ENCODE peak calls at places on chromosomes 13 and 19, in nine cellular contexts. One of them, this sample, is unnamed. For H3K9me3, the result is how much of the 10 kb centered on the place peaks cover.

GRCh38 chr13:60090579-60090978 is 73.1 kb downstream of the DIAPH3 start:
- DNase-seq in adrenal gland: no peak
- DNase-seq in right atrium auricular region: no peak
- DNase-seq in PC-3: no peak
- DNase-seq in endodermal cell: no peak
- DNase-seq in lung: no peak
- DNase-seq in CD4-positive, alpha-beta T cell: no peak
- DNase-seq in cardiac muscle cell: peak
- DNase-seq in H1: no peak
- DNase-seq in this sample: no peak

GRCh38 chr19:15418112-15418587 is 638 bp downstream of the AKAP8L start:
- DNase-seq in right atrium auricular region: no peak
- DNase-seq in lung: no peak
- DNase-seq in cardiac muscle cell: peak
- DNase-seq in CD4-positive, alpha-beta T cell: no peak
- DNase-seq in PC-3: peak
- DNase-seq in H1: no peak
- DNase-seq in adrenal gland: peak
- DNase-seq in endodermal cell: no peak
- DNase-seq in this sample: peak

GRCh38 chr13:109968876-109969577 is 182.6 kb upstream of the IRS2 start:
- DNase-seq in lung: no peak
- DNase-seq in cardiac muscle cell: peak
- DNase-seq in H1: no peak
- DNase-seq in right atrium auricular region: peak
- DNase-seq in PC-3: no peak
- DNase-seq in endodermal cell: peak
- DNase-seq in CD4-positive, alpha-beta T cell: no peak
- DNase-seq in adrenal gland: no peak
- DNase-seq in this sample: no peak

GRCh38 chr13:94112227-94112626 is 367.3 kb downstream of the DCT start:
- DNase-seq in CD4-positive, alpha-beta T cell: no peak
- DNase-seq in cardiac muscle cell: peak
- DNase-seq in adrenal gland: no peak
- DNase-seq in lung: no peak
- DNase-seq in H1: no peak
- DNase-seq in right atrium auricular region: no peak
- DNase-seq in PC-3: peak
- DNase-seq in endodermal cell: no peak
- DNase-seq in this sample: peak

GRCh38 chr13:29543230-29544215 is 52.0 kb downstream of the SLC7A1 start:
- DNase-seq in H1: no peak
- DNase-seq in CD4-positive, alpha-beta T cell: no peak
- DNase-seq in cardiac muscle cell: peak
- DNase-seq in endodermal cell: peak
- DNase-seq in right atrium auricular region: no peak
- DNase-seq in lung: no peak
- DNase-seq in adrenal gland: no peak
- DNase-seq in PC-3: peak
- DNase-seq in this sample: peak

GRCh38 chr19:38877781-38878574 is at the start of gene RINL:
- DNase-seq in CD4-positive, alpha-beta T cell: peak
- DNase-seq in lung: no peak
- DNase-seq in cardiac muscle cell: no peak
- DNase-seq in adrenal gland: no peak
- DNase-seq in H1: no peak
- DNase-seq in PC-3: no peak
- DNase-seq in endodermal cell: peak
- DNase-seq in right atrium auricular region: no peak
- DNase-seq in this sample: no peak

GRCh38 chr13:42258747-42259146 is 13.2 kb upstream of the AKAP11 start:
- DNase-seq in H1: peak
- DNase-seq in endodermal cell: peak
- DNase-seq in lung: no peak
- DNase-seq in cardiac muscle cell: no peak
- DNase-seq in right atrium auricular region: no peak
- DNase-seq in PC-3: no peak
- DNase-seq in CD4-positive, alpha-beta T cell: no peak
- DNase-seq in adrenal gland: no peak
- DNase-seq in this sample: peak

GRCh38 chr13:77113496-77113895 is 86.5 kb upstream of the FBXL3 start:
- DNase-seq in cardiac muscle cell: no peak
- DNase-seq in H1: no peak
- DNase-seq in PC-3: no peak
- DNase-seq in endodermal cell: no peak
- DNase-seq in right atrium auricular region: no peak
- DNase-seq in adrenal gland: no peak
- DNase-seq in CD4-positive, alpha-beta T cell: no peak
- DNase-seq in lung: no peak
- DNase-seq in this sample: no peak

GRCh38 chr13:98838776-98839175 is 86.3 kb upstream of the SLC15A1 start:
- DNase-seq in adrenal gland: no peak
- DNase-seq in endodermal cell: no peak
- DNase-seq in H1: no peak
- DNase-seq in cardiac muscle cell: no peak
- DNase-seq in lung: no peak
- DNase-seq in PC-3: no peak
- DNase-seq in right atrium auricular region: no peak
- DNase-seq in CD4-positive, alpha-beta T cell: no peak
- DNase-seq in this sample: no peak

GRCh38 chr13:66617786-66618185 is 612.4 kb downstream of the PCDH9 start:
- DNase-seq in right atrium auricular region: no peak
- DNase-seq in PC-3: no peak
- DNase-seq in H1: no peak
- DNase-seq in lung: no peak
- DNase-seq in cardiac muscle cell: no peak
- DNase-seq in adrenal gland: no peak
- DNase-seq in endodermal cell: no peak
- DNase-seq in CD4-positive, alpha-beta T cell: no peak
- DNase-seq in this sample: no peak

GRCh38 chr13:40130871-40131636 is 475.6 kb downstream of the COG6 start:
- DNase-seq in PC-3: peak
- DNase-seq in adrenal gland: peak
- DNase-seq in cardiac muscle cell: peak
- DNase-seq in lung: no peak
- DNase-seq in CD4-positive, alpha-beta T cell: no peak
- DNase-seq in right atrium auricular region: no peak
- DNase-seq in endodermal cell: no peak
- DNase-seq in H1: no peak
- DNase-seq in this sample: peak

DNA sequence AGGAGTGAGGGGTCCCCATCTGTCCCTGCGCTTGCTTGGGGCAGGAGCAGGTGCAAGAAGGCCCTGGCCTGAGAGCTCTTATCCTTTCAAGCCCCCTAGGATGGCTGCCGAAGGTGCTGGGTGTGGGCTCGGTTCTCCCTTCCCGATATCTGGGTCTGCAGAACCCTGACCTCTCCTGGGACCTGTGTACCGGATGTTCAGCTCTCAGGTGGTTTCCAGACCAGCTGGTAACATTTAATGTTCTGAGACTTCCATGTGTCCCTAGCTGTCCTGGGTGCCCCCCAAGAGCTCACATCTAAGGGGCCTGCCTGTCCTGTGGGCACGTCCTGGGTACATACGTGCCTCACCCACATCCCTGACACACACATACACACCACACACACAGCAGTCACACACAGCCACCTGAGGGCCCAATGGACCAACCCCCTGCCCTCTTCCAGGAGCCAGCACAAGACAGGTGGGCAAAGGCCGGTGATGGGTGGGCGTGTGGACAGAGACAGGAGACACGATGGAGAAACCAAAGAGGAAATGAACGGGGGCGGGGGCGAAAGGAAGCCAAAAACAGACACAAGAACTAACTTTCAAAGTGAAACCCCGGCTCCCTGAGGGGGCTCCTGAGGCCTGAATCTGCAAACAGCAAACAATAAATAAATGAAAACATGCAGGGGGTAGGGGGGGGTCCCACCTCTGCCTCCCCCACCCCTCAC is 124.3 kb downstream of the PTPRS start:
- DNase-seq in lung: no peak
- DNase-seq in right atrium auricular region: no peak
- DNase-seq in CD4-positive, alpha-beta T cell: no peak
- DNase-seq in PC-3: no peak
- DNase-seq in endodermal cell: no peak
- DNase-seq in adrenal gland: no peak
- DNase-seq in cardiac muscle cell: no peak
- DNase-seq in H1: no peak
- DNase-seq in this sample: no peak
- H3K9me3 ChIP-seq in lung: under half
- H3K9me3 ChIP-seq in right atrium auricular region: under half
- H3K9me3 ChIP-seq in CD4-positive, alpha-beta T cell: under half
- H3K9me3 ChIP-seq in PC-3: under half
- H3K9me3 ChIP-seq in endodermal cell: under half
- H3K9me3 ChIP-seq in adrenal gland: under half
- H3K9me3 ChIP-seq in cardiac muscle cell: under half
- H3K9me3 ChIP-seq in H1: under half
- H3K9me3 ChIP-seq in this sample: under half

DNA sequence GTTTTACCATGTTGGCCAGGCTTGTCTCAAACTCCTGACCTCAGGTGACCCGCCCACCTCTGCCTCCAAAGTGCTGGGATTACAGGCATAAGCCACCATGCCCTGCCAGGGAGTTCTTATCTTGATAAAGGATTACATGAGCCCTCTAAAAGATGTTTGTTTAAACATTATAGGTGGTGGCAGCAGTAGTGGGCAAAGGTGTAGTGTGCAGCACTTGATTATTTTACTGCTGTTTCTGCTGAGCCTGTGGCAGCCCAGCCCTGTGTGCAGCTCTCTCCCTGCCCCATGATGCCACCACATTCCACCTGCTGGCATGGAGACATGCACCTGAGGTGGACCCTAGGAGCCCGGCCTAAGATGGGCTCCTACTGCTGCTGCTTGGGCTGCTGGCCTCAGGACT is 54.0 kb downstream of the ZNF429 start:
- DNase-seq in right atrium auricular region: no peak
- DNase-seq in PC-3: no peak
- DNase-seq in adrenal gland: no peak
- DNase-seq in cardiac muscle cell: no peak
- DNase-seq in endodermal cell: no peak
- DNase-seq in H1: no peak
- DNase-seq in CD4-positive, alpha-beta T cell: no peak
- DNase-seq in lung: no peak
- DNase-seq in this sample: no peak
- H3K9me3 ChIP-seq in right atrium auricular region: under half
- H3K9me3 ChIP-seq in PC-3: under half
- H3K9me3 ChIP-seq in adrenal gland: under half
- H3K9me3 ChIP-seq in cardiac muscle cell: under half
- H3K9me3 ChIP-seq in endodermal cell: under half
- H3K9me3 ChIP-seq in H1: under half
- H3K9me3 ChIP-seq in CD4-positive, alpha-beta T cell: under half
- H3K9me3 ChIP-seq in lung: under half
- H3K9me3 ChIP-seq in this sample: under half

GRCh38 chr13:43484432-43485225 is 302.1 kb downstream of the ENOX1 start:
- DNase-seq in adrenal gland: peak
- DNase-seq in H1: no peak
- DNase-seq in PC-3: no peak
- DNase-seq in endodermal cell: no peak
- DNase-seq in CD4-positive, alpha-beta T cell: no peak
- DNase-seq in right atrium auricular region: no peak
- DNase-seq in cardiac muscle cell: no peak
- DNase-seq in lung: no peak
- DNase-seq in this sample: no peak
- H3K9me3 ChIP-seq in adrenal gland: under half
- H3K9me3 ChIP-seq in H1: under half
- H3K9me3 ChIP-seq in PC-3: under half
- H3K9me3 ChIP-seq in endodermal cell: under half
- H3K9me3 ChIP-seq in CD4-positive, alpha-beta T cell: under half
- H3K9me3 ChIP-seq in right atrium auricular region: under half
- H3K9me3 ChIP-seq in cardiac muscle cell: under half
- H3K9me3 ChIP-seq in lung: under half
- H3K9me3 ChIP-seq in this sample: under half

GRCh38 chr13:19159761-19160420 is 21.7 kb downstream of the TUBA3C start:
- DNase-seq in right atrium auricular region: no peak
- DNase-seq in adrenal gland: no peak
- DNase-seq in H1: no peak
- DNase-seq in CD4-positive, alpha-beta T cell: no peak
- DNase-seq in lung: no peak
- DNase-seq in PC-3: no peak
- DNase-seq in endodermal cell: no peak
- DNase-seq in cardiac muscle cell: no peak
- DNase-seq in this sample: no peak

GRCh38 chr13:19158006-19158405 is 23.6 kb downstream of the TUBA3C start:
- DNase-seq in PC-3: no peak
- DNase-seq in cardiac muscle cell: no peak
- DNase-seq in adrenal gland: no peak
- DNase-seq in H1: no peak
- DNase-seq in lung: no peak
- DNase-seq in endodermal cell: no peak
- DNase-seq in CD4-positive, alpha-beta T cell: no peak
- DNase-seq in right atrium auricular region: no peak
- DNase-seq in this sample: no peak

GRCh38 chr13:19157461-19157860 is 24.2 kb downstream of the TUBA3C start:
- DNase-seq in CD4-positive, alpha-beta T cell: no peak
- DNase-seq in cardiac muscle cell: no peak
- DNase-seq in lung: no peak
- DNase-seq in H1: no peak
- DNase-seq in endodermal cell: no peak
- DNase-seq in PC-3: no peak
- DNase-seq in adrenal gland: no peak
- DNase-seq in right atrium auricular region: no peak
- DNase-seq in this sample: no peak

GRCh38 chr13:19159181-19159580 is 22.4 kb downstream of the TUBA3C start:
- DNase-seq in H1: no peak
- DNase-seq in adrenal gland: no peak
- DNase-seq in cardiac muscle cell: no peak
- DNase-seq in endodermal cell: no peak
- DNase-seq in CD4-positive, alpha-beta T cell: no peak
- DNase-seq in right atrium auricular region: no peak
- DNase-seq in PC-3: no peak
- DNase-seq in lung: no peak
- DNase-seq in this sample: no peak

DNA sequence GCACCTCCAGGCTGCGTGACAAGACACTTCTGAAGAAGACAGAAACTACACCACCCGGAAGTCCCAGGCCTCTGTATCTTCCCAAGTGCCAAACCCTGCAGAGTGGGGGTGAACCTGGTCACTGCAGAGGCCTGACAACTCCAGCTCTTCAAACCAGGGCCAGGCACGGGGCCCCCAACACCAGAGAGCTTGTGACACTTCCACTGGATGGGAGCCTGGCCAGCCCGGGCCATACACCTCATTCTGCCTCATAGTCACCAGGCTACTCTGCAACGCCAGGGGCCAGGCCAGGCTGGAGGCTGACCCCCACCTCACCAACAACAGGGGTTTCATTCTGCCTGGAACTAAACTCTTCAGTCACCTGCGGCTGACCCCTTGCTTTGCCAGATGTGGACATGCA is 23.1 kb downstream of the TUBA3C start:
- DNase-seq in CD4-positive, alpha-beta T cell: no peak
- DNase-seq in endodermal cell: no peak
- DNase-seq in adrenal gland: no peak
- DNase-seq in right atrium auricular region: no peak
- DNase-seq in H1: no peak
- DNase-seq in PC-3: no peak
- DNase-seq in lung: no peak
- DNase-seq in cardiac muscle cell: no peak
- DNase-seq in this sample: no peak
- H3K9me3 ChIP-seq in CD4-positive, alpha-beta T cell: under half
- H3K9me3 ChIP-seq in endodermal cell: half or more
- H3K9me3 ChIP-seq in adrenal gland: under half
- H3K9me3 ChIP-seq in right atrium auricular region: under half
- H3K9me3 ChIP-seq in H1: half or more
- H3K9me3 ChIP-seq in PC-3: under half
- H3K9me3 ChIP-seq in lung: under half
- H3K9me3 ChIP-seq in cardiac muscle cell: under half
- H3K9me3 ChIP-seq in this sample: under half

This sample was measured in MG63.